ENCODE peak calls at places on chromosomes 2 and 18, in eight cellular contexts. One of them, this sample, is unnamed.

GRCh38 chr2:107290041-107290440 is 404.1 kb upstream of the ST6GAL2 start:
- DNase-seq in foreskin keratinocyte: no peak
- DNase-seq in GF-D8: no peak
- DNase-seq in stimulated activated CD4-positive, alpha-beta T cell treated with anti-CD3 and anti-CD28 coated beads, Interleukin-15, amount 100 ng/mL, for 1 hour: no peak
- DNase-seq in HTR-8/SVneo: no peak
- DNase-seq in posterior cingulate gyrus: no peak
- DNase-seq in NCI-H1092: no peak
- DNase-seq in AG08395: no peak
- DNase-seq in this sample: no peak

GRCh38 chr2:85702172-85702571 is 8.0 kb downstream of the GNLY start:
- DNase-seq in foreskin keratinocyte: peak; percentile 54
- DNase-seq in GF-D8: no peak
- DNase-seq in stimulated activated CD4-positive, alpha-beta T cell treated with anti-CD3 and anti-CD28 coated beads, Interleukin-15, amount 100 ng/mL, for 1 hour: no peak
- DNase-seq in HTR-8/SVneo: no peak
- DNase-seq in posterior cingulate gyrus: no peak
- DNase-seq in NCI-H1092: no peak
- DNase-seq in AG08395: peak; percentile 34
- DNase-seq in this sample: peak; percentile 40

GRCh38 chr2:217399288-217399687 is 539.4 kb upstream of the TNP1 start:
- DNase-seq in foreskin keratinocyte: no peak
- DNase-seq in GF-D8: no peak
- DNase-seq in stimulated activated CD4-positive, alpha-beta T cell treated with anti-CD3 and anti-CD28 coated beads, Interleukin-15, amount 100 ng/mL, for 1 hour: no peak
- DNase-seq in HTR-8/SVneo: peak; percentile 20
- DNase-seq in posterior cingulate gyrus: no peak
- DNase-seq in NCI-H1092: no peak
- DNase-seq in AG08395: no peak
- DNase-seq in this sample: peak; percentile 46

GRCh38 chr2:199148076-199148845 is 309.5 kb downstream of the SATB2 start:
- DNase-seq in foreskin keratinocyte: no peak
- DNase-seq in GF-D8: no peak
- DNase-seq in stimulated activated CD4-positive, alpha-beta T cell treated with anti-CD3 and anti-CD28 coated beads, Interleukin-15, amount 100 ng/mL, for 1 hour: no peak
- DNase-seq in HTR-8/SVneo: no peak
- DNase-seq in posterior cingulate gyrus: no peak
- DNase-seq in NCI-H1092: no peak
- DNase-seq in AG08395: no peak
- DNase-seq in this sample: no peak

GRCh38 chr2:43905388-43905803 is 66.6 kb downstream of the ABCG8 start:
- DNase-seq in foreskin keratinocyte: no peak
- DNase-seq in GF-D8: no peak
- DNase-seq in stimulated activated CD4-positive, alpha-beta T cell treated with anti-CD3 and anti-CD28 coated beads, Interleukin-15, amount 100 ng/mL, for 1 hour: no peak
- DNase-seq in HTR-8/SVneo: no peak
- DNase-seq in posterior cingulate gyrus: no peak
- DNase-seq in NCI-H1092: no peak
- DNase-seq in AG08395: no peak
- DNase-seq in this sample: no peak

GRCh38 chr2:172972005-172972619 is 103.5 kb upstream of the MAP3K20 start:
- DNase-seq in foreskin keratinocyte: no peak
- DNase-seq in GF-D8: no peak
- DNase-seq in stimulated activated CD4-positive, alpha-beta T cell treated with anti-CD3 and anti-CD28 coated beads, Interleukin-15, amount 100 ng/mL, for 1 hour: peak; percentile 25
- DNase-seq in HTR-8/SVneo: peak; percentile 54
- DNase-seq in posterior cingulate gyrus: no peak
- DNase-seq in NCI-H1092: no peak
- DNase-seq in AG08395: peak; percentile 75
- DNase-seq in this sample: peak; percentile 47

GRCh38 chr2:88690591-88691338 is 708 bp upstream of the RPIA start:
- DNase-seq in foreskin keratinocyte: no peak
- DNase-seq in GF-D8: no peak
- DNase-seq in stimulated activated CD4-positive, alpha-beta T cell treated with anti-CD3 and anti-CD28 coated beads, Interleukin-15, amount 100 ng/mL, for 1 hour: peak; percentile 29
- DNase-seq in HTR-8/SVneo: no peak
- DNase-seq in posterior cingulate gyrus: no peak
- DNase-seq in NCI-H1092: no peak
- DNase-seq in AG08395: no peak
- DNase-seq in this sample: peak; percentile 15

GRCh38 chr2:168336786-168337388 is 89.5 kb upstream of the STK39 start:
- DNase-seq in foreskin keratinocyte: peak; percentile 53
- DNase-seq in GF-D8: no peak
- DNase-seq in stimulated activated CD4-positive, alpha-beta T cell treated with anti-CD3 and anti-CD28 coated beads, Interleukin-15, amount 100 ng/mL, for 1 hour: peak; percentile 20
- DNase-seq in HTR-8/SVneo: no peak
- DNase-seq in posterior cingulate gyrus: no peak
- DNase-seq in NCI-H1092: peak; percentile 41
- DNase-seq in AG08395: no peak
- DNase-seq in this sample: no peak

GRCh38 chr2:172085460-172086159 is at the start of gene DLX1:
- DNase-seq in foreskin keratinocyte: no peak
- DNase-seq in GF-D8: no peak
- DNase-seq in stimulated activated CD4-positive, alpha-beta T cell treated with anti-CD3 and anti-CD28 coated beads, Interleukin-15, amount 100 ng/mL, for 1 hour: no peak
- DNase-seq in HTR-8/SVneo: peak; percentile 52
- DNase-seq in posterior cingulate gyrus: no peak
- DNase-seq in NCI-H1092: peak; percentile 61
- DNase-seq in AG08395: no peak
- DNase-seq in this sample: no peak

GRCh38 chr2:197575987-197576386 is 60.1 kb downstream of the MOB4 start:
- DNase-seq in foreskin keratinocyte: peak; percentile 44
- DNase-seq in GF-D8: no peak
- DNase-seq in stimulated activated CD4-positive, alpha-beta T cell treated with anti-CD3 and anti-CD28 coated beads, Interleukin-15, amount 100 ng/mL, for 1 hour: no peak
- DNase-seq in HTR-8/SVneo: no peak
- DNase-seq in posterior cingulate gyrus: no peak
- DNase-seq in NCI-H1092: no peak
- DNase-seq in AG08395: no peak
- DNase-seq in this sample: no peak

GRCh38 chr18:62460851-62461300 is 61.9 kb upstream of the ZCCHC2 start:
- DNase-seq in foreskin keratinocyte: no peak
- DNase-seq in GF-D8: peak; percentile 14
- DNase-seq in stimulated activated CD4-positive, alpha-beta T cell treated with anti-CD3 and anti-CD28 coated beads, Interleukin-15, amount 100 ng/mL, for 1 hour: no peak
- DNase-seq in HTR-8/SVneo: no peak
- DNase-seq in posterior cingulate gyrus: no peak
- DNase-seq in NCI-H1092: no peak
- DNase-seq in AG08395: no peak
- DNase-seq in this sample: no peak

GRCh38 chr2:17736989-17737388 is 16.6 kb downstream of the SMC6 start:
- DNase-seq in foreskin keratinocyte: no peak
- DNase-seq in GF-D8: no peak
- DNase-seq in stimulated activated CD4-positive, alpha-beta T cell treated with anti-CD3 and anti-CD28 coated beads, Interleukin-15, amount 100 ng/mL, for 1 hour: no peak
- DNase-seq in HTR-8/SVneo: no peak
- DNase-seq in posterior cingulate gyrus: no peak
- DNase-seq in NCI-H1092: no peak
- DNase-seq in AG08395: peak; percentile 35
- DNase-seq in this sample: no peak

This sample was measured in hepatic stellate cell.